ENCODE peak calls at places on chromosomes 13 and 19, in five cellular contexts. X is SK-N-SH, I is HepG2, Z is K562, E is GM12878. P is an unnamed sample.

GRCh38 chr19:33221641-33222040 is 4.0 kb downstream of the SLC7A10 start:
- DNase-seq in X (no peak), I (no peak), Z (no peak), E (no peak), P (peak; percentile 18)

GRCh38 chr19:56088454-56089215 is 32.5 kb downstream of the ZNF787 start:
- DNase-seq in X (no peak), Z (no peak), E (no peak), I (no peak), P (no peak)

GRCh38 chr13:43061496-43062280 is 38.3 kb downstream of the DNAJC15 start:
- DNase-seq in Z (no peak), E (no peak), X (no peak), I (no peak), P (no peak)

GRCh38 chr13:99806671-99807070 is 164.9 kb downstream of the ZIC5 start:
- DNase-seq in E (no peak), Z (no peak), X (peak; percentile 63), I (no peak), P (no peak)

GRCh38 chr13:33509642-33510229 is 224.2 kb upstream of the STARD13 start:
- DNase-seq in E (no peak), I (no peak), Z (no peak), X (no peak), P (no peak)

GRCh38 chr13:101258071-101258470 is 158.2 kb downstream of the NALCN start:
- DNase-seq in E (peak; percentile 66), I (peak; percentile 9), Z (peak; percentile 6), X (no peak), P (peak; percentile 86)

GRCh38 chr19:55606817-55607216 is 1.4 kb downstream of the ZNF865 start:
- DNase-seq in X (no peak), Z (no peak), I (no peak), E (no peak), P (no peak)

GRCh38 chr19:58330458-58330857 is 3.7 kb downstream of the ZSCAN22 start:
- DNase-seq in I (no peak), Z (peak; percentile 66), X (no peak), E (no peak), P (peak; percentile 76)

GRCh38 chr19:50814883-50815282 is 8.7 kb downstream of the KLK1 start:
- DNase-seq in Z (no peak), I (no peak), E (no peak), X (no peak), P (no peak)

GRCh38 chr13:80586356-80586755 is 245.4 kb upstream of the SPRY2 start:
- DNase-seq in E (no peak), X (no peak), Z (no peak), I (no peak), P (no peak)

GRCh38 chr19:49290517-49290916 is 34.5 kb downstream of the SLC6A16 start:
- DNase-seq in X (no peak), E (no peak), Z (no peak), I (no peak), P (no peak)

GRCh38 chr13:99384468-99384867 is 77.3 kb upstream of the GPR183 start:
- DNase-seq in I (no peak), X (no peak), E (no peak), Z (no peak), P (no peak)

DNA sequence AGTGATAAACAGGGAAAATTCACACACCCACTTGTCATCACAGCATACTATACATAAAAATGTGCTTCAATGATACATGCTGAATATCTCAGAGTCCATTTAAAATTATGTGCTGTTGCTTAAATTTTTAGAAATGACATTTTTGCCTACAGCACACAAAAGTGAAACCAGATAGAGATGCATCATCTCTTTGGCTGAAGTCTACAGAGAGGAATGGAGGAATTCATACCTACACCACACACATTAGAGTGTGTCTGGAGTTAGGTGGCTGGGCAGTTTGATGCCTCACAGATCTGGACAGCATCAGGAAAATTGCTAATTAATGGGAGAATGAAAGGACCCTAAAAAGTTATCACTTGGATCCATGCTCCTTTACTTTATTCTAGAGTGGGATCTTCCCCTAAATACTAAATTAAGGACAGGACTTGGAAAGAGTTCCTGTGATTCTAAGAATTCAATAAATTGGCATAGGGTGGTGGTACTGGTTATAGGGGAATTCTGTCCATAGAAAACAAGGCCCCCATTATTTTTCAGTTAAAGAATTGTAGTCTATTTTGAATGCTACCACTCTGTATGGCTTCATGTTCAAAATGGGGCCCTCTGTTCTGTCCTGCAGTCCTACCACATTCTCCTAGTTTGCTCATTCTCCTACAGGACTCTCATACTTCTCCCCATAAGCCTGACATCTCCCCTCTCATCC is 41.3 kb downstream of the RCBTB2 start:
- DNase-seq in X (no peak), I (no peak), Z (no peak), E (no peak), P (peak; percentile 22)
- H3K4me1 ChIP-seq in X (peaks cover 7% of the 10 kb centered on the region), I (peaks cover 19% of the 10 kb centered on the region), Z (peaks cover 6% of the 10 kb centered on the region), E (peaks cover 69% of the 10 kb centered on the region), P (no peaks in the 10 kb centered on the region)

DNA sequence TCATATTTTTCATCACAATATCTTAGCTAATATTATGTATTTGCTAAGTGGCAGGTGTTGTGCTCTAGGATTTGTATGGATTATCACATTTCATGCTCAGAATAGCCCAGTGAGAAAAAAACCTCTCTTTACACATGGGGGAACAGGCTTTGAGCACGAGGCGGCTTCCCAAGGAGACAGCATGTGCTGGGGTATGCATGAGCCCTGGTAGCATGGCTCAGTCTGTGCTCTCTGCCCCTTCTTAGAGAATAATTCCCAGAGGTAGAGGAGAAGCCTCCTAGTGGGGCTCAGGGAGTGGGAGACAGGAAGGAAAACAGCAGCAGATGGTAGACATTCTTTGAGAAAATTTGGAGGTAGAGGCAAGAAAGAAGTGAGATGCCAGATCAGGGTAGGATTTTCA is 31.6 kb downstream of the RNASEH2B start:
- DNase-seq in Z (no peak), E (no peak), X (no peak), I (no peak), P (no peak)
- TF ChIP-seq MXI1 in Z (no peak), E (no peak), X (no peak), I (no peak), P (no peak)

GRCh38 chr13:110396476-110396875 is 89.4 kb downstream of the COL4A2 start:
- DNase-seq in Z (no peak), E (no peak), X (no peak), I (no peak), P (no peak)
- H3K4me1 ChIP-seq in Z (no peaks in the 10 kb centered on the region), E (no peaks in the 10 kb centered on the region), X (peaks cover 53% of the 10 kb centered on the region), I (no peaks in the 10 kb centered on the region), P (peaks cover 32% of the 10 kb centered on the region)

GRCh38 chr19:29375429-29376093 is 150.2 kb upstream of the VSTM2B start:
- DNase-seq in Z (no peak), I (no peak), E (no peak), X (no peak), P (no peak)
- TF ChIP-seq MXI1 in Z (no peak), I (no peak), E (no peak), X (no peak), P (no peak)

GRCh38 chr13:25833761-25834160 is 218.1 kb downstream of the SHISA2 start:
- DNase-seq in I (no peak), Z (no peak), E (no peak), X (no peak), P (no peak)
- H3K4me1 ChIP-seq in I (no peaks in the 10 kb centered on the region), Z (no peaks in the 10 kb centered on the region), E (no peaks in the 10 kb centered on the region), X (no peaks in the 10 kb centered on the region), P (no peaks in the 10 kb centered on the region)

GRCh38 chr19:455031-455705 is 5.7 kb downstream of the SHC2 start:
- DNase-seq in X (no peak), E (no peak), I (no peak), Z (no peak), P (no peak)

GRCh38 chr19:455851-456546 is 4.8 kb downstream of the SHC2 start:
- DNase-seq in E (no peak), X (no peak), I (no peak), Z (no peak), P (no peak)

GRCh38 chr19:449916-450315 is 10.9 kb downstream of the SHC2 start:
- DNase-seq in I (no peak), X (no peak), E (no peak), Z (no peak), P (no peak)

GRCh38 chr19:453606-454005 is 7.2 kb downstream of the SHC2 start:
- DNase-seq in Z (no peak), I (no peak), X (no peak), E (no peak), P (no peak)

DNA sequence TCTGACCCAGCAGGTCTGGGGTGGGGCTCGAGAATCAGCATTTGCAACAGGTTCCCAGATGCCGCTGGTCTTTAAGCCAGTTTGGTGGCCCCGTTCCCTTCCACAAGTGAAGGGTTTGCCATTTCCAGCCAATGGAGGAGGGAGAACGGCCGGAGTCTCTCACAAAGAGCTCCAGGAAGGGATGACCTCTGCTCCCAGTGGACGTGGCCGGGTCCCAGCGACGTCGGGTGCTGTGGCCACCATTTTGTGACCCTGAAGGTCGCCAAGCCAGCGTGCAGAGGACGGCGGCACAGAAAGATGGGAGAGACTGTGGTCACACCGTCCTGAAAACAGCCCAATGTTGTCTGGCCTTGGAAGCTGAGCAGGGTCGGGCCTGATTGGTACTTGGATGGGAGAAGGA is 8.0 kb downstream of the SHC2 start:
- DNase-seq in X (no peak), E (no peak), I (no peak), Z (no peak), P (no peak)
- TF ChIP-seq MXI1 in X (no peak), E (no peak), I (no peak), Z (no peak), P (no peak)

GRCh38 chr13:27263438-27263837 is 7.2 kb upstream of the RASL11A start:
- DNase-seq in E (no peak), X (peak; percentile 77), I (no peak), Z (no peak), P (no peak)

GRCh38 chr13:27269114-27269665 is 1.4 kb upstream of the RASL11A start:
- DNase-seq in I (no peak), X (no peak), E (no peak), Z (no peak), P (peak; percentile 28)

GRCh38 chr13:27264648-27265047 is 6.0 kb upstream of the RASL11A start:
- DNase-seq in I (no peak), E (no peak), Z (no peak), X (no peak), P (no peak)

GRCh38 chr13:27264181-27264580 is 6.4 kb upstream of the RASL11A start:
- DNase-seq in I (no peak), X (peak; percentile 30), Z (no peak), E (no peak), P (peak; percentile 89)

DNA sequence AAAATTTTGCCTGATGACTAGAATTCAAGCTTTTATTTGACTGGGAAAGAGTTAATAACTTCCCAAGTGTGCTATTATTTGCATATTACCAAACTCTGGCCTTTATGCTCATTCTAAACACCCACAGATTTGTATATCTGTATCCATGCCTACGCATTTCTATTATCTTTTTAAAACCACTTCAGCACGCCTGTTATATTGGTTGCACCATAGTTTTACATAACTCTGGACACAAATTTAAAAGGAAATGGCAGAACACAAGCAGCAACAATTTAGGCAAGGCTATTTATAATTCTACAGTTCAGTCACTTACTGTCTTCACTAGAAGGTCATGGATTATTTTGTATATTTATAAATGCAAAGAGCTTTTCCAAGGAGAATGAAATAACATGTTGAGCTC is 3.7 kb upstream of the RASL11A start:
- DNase-seq in X (no peak), E (no peak), Z (no peak), I (no peak), P (peak; percentile 33)
- H3K4me1 ChIP-seq in X (peaks cover 5% of the 10 kb centered on the region), E (no peaks in the 10 kb centered on the region), Z (peaks cover 3% of the 10 kb centered on the region), I (peaks cover 31% of the 10 kb centered on the region), P (peaks cover 7% of the 10 kb centered on the region)

DNA sequence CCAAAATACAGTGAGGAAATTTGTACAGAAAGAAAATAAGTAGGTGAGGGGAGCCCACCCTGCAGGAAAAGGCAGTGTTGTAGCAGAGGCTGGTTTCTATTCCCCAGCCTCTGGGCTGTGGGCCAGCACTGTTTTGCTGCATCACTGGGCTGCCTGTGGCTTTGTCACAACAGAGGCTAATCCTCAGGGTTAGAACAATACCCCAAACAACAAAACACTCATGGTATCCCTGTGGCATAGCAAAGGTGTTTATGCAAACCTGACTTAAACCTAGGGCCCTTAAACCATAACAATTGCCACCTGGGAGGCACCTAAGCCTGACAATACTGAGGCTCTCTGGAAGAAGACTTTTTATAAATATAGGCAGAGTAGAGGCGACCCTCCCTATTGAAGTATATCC is 314.7 kb downstream of the OLFM4 start:
- DNase-seq in E (no peak), Z (no peak), X (no peak), I (no peak), P (no peak)
- TF ChIP-seq MXI1 in E (no peak), Z (no peak), X (no peak), I (no peak), P (no peak)

P was measured in IMR-90.